ENCODE peak calls at places on chromosomes 7 and 10, in five cellular contexts. One of them, this sample, is unnamed. For H3K4me1, the result is how much of the 10 kb centered on the place peaks cover.

GRCh38 chr10:11045995-11046394 is 28.3 kb downstream of the CELF2 start:
- DNase-seq in SJSA1: no peak
- DNase-seq in H9: no peak
- DNase-seq in foreskin keratinocyte: no peak
- DNase-seq in tibial artery: no peak
- DNase-seq in this sample: no peak

GRCh38 chr10:909831-910230 is 21.7 kb downstream of the LARP4B start:
- DNase-seq in foreskin keratinocyte: no peak
- DNase-seq in SJSA1: peak
- DNase-seq in H9: no peak
- DNase-seq in tibial artery: no peak
- DNase-seq in this sample: no peak

GRCh38 chr7:77454802-77455201 is 38.7 kb upstream of the GSAP start:
- DNase-seq in tibial artery: no peak
- DNase-seq in SJSA1: no peak
- DNase-seq in H9: no peak
- DNase-seq in foreskin keratinocyte: no peak
- DNase-seq in this sample: no peak

GRCh38 chr10:101851411-101852116 is 8.0 kb upstream of the KCNIP2 start:
- DNase-seq in foreskin keratinocyte: no peak
- DNase-seq in SJSA1: no peak
- DNase-seq in H9: no peak
- DNase-seq in tibial artery: no peak
- DNase-seq in this sample: no peak

GRCh38 chr7:23490357-23491131 is 20.3 kb upstream of the IGF2BP3 start:
- DNase-seq in tibial artery: peak
- DNase-seq in SJSA1: peak
- DNase-seq in foreskin keratinocyte: no peak
- DNase-seq in H9: no peak
- DNase-seq in this sample: peak

GRCh38 chr10:68756246-68756645 is 35.2 kb downstream of the CCAR1 start:
- DNase-seq in tibial artery: no peak
- DNase-seq in SJSA1: no peak
- DNase-seq in H9: no peak
- DNase-seq in foreskin keratinocyte: no peak
- DNase-seq in this sample: no peak

GRCh38 chr10:48365668-48366067 is 59.2 kb downstream of the MAPK8 start:
- DNase-seq in tibial artery: no peak
- DNase-seq in H9: no peak
- DNase-seq in SJSA1: no peak
- DNase-seq in foreskin keratinocyte: no peak
- DNase-seq in this sample: no peak

GRCh38 chr10:13893926-13894325 is 307.2 kb downstream of the PRPF18 start:
- DNase-seq in tibial artery: no peak
- DNase-seq in SJSA1: no peak
- DNase-seq in foreskin keratinocyte: no peak
- DNase-seq in H9: no peak
- DNase-seq in this sample: no peak

GRCh38 chr10:132413226-132414205 is 16.5 kb downstream of the PWWP2B start:
- DNase-seq in H9: no peak
- DNase-seq in SJSA1: no peak
- DNase-seq in foreskin keratinocyte: no peak
- DNase-seq in tibial artery: no peak
- DNase-seq in this sample: no peak

GRCh38 chr7:42175834-42176745 is 60.9 kb downstream of the GLI3 start:
- DNase-seq in SJSA1: no peak
- DNase-seq in foreskin keratinocyte: no peak
- DNase-seq in H9: no peak
- DNase-seq in tibial artery: no peak
- DNase-seq in this sample: no peak

GRCh38 chr7:29337628-29338116 is 143.1 kb downstream of the CHN2 start:
- DNase-seq in tibial artery: no peak
- DNase-seq in foreskin keratinocyte: no peak
- DNase-seq in SJSA1: no peak
- DNase-seq in H9: no peak
- DNase-seq in this sample: no peak

GRCh38 chr10:128629111-128630096 is 503.2 kb upstream of the MKI67 start:
- DNase-seq in foreskin keratinocyte: peak
- DNase-seq in SJSA1: no peak
- DNase-seq in tibial artery: no peak
- DNase-seq in H9: no peak
- DNase-seq in this sample: no peak

GRCh38 chr10:124701435-124701834 is 42.7 kb downstream of the FAM53B start:
- DNase-seq in H9: no peak
- DNase-seq in SJSA1: no peak
- DNase-seq in foreskin keratinocyte: no peak
- DNase-seq in tibial artery: peak
- DNase-seq in this sample: no peak

GRCh38 chr7:115066050-115066449 is 144.2 kb downstream of the MDFIC start:
- DNase-seq in foreskin keratinocyte: no peak
- DNase-seq in H9: no peak
- DNase-seq in SJSA1: no peak
- DNase-seq in tibial artery: no peak
- DNase-seq in this sample: no peak

GRCh38 chr10:4069491-4069890 is 284.5 kb upstream of the KLF6 start:
- DNase-seq in SJSA1: no peak
- DNase-seq in tibial artery: no peak
- DNase-seq in H9: no peak
- DNase-seq in foreskin keratinocyte: peak
- DNase-seq in this sample: no peak

GRCh38 chr10:121838931-121839330 is 88.9 kb downstream of the ATE1 start:
- DNase-seq in H9: no peak
- DNase-seq in SJSA1: no peak
- DNase-seq in tibial artery: no peak
- DNase-seq in foreskin keratinocyte: no peak
- DNase-seq in this sample: no peak

DNA sequence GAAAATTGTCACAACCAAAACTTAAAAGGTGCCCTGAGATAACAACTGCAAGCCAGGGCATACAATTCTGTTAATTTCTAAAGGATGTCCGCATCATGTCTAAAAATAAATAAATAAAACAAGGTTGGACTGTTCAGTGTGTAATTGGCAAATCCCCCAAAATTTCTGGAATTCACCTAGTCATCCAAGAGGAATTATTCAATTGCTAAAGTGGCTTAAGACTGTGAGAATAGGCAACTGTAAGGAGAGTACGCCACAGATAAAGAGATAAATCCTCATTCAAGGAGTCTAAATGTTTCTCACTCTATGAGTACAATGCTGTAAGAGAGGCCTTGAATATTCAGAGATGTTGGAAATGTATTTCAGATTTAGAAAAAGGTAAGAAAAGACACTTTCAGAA is 37.2 kb downstream of the PIK3AP1 start:
- DNase-seq in H9: no peak
- DNase-seq in foreskin keratinocyte: no peak
- DNase-seq in SJSA1: peak
- DNase-seq in tibial artery: no peak
- DNase-seq in this sample: no peak
- H3K4me1 ChIP-seq in H9: under half
- H3K4me1 ChIP-seq in foreskin keratinocyte: under half
- H3K4me1 ChIP-seq in SJSA1: under half
- H3K4me1 ChIP-seq in tibial artery: under half
- H3K4me1 ChIP-seq in this sample: half or more

GRCh38 chr10:35426657-35427056 is 90.3 kb downstream of the CCNY start:
- DNase-seq in H9: no peak
- DNase-seq in SJSA1: no peak
- DNase-seq in tibial artery: no peak
- DNase-seq in foreskin keratinocyte: no peak
- DNase-seq in this sample: no peak
- H3K4me1 ChIP-seq in H9: under half
- H3K4me1 ChIP-seq in SJSA1: half or more
- H3K4me1 ChIP-seq in tibial artery: under half
- H3K4me1 ChIP-seq in foreskin keratinocyte: under half
- H3K4me1 ChIP-seq in this sample: under half

GRCh38 chr7:55554055-55554454 is 18.2 kb downstream of the VOPP1 start:
- DNase-seq in H9: no peak
- DNase-seq in SJSA1: no peak
- DNase-seq in tibial artery: no peak
- DNase-seq in foreskin keratinocyte: no peak
- DNase-seq in this sample: no peak

GRCh38 chr7:55550838-55551537 is 21.3 kb downstream of the VOPP1 start:
- DNase-seq in H9: no peak
- DNase-seq in tibial artery: no peak
- DNase-seq in foreskin keratinocyte: no peak
- DNase-seq in SJSA1: no peak
- DNase-seq in this sample: no peak

GRCh38 chr7:55552320-55553086 is 19.8 kb downstream of the VOPP1 start:
- DNase-seq in tibial artery: peak
- DNase-seq in SJSA1: no peak
- DNase-seq in H9: no peak
- DNase-seq in foreskin keratinocyte: peak
- DNase-seq in this sample: no peak

GRCh38 chr7:55555160-55555559 is 17.1 kb downstream of the VOPP1 start:
- DNase-seq in H9: peak
- DNase-seq in tibial artery: no peak
- DNase-seq in foreskin keratinocyte: no peak
- DNase-seq in SJSA1: no peak
- DNase-seq in this sample: no peak

GRCh38 chr7:55553087-55553345 is 19.3 kb downstream of the VOPP1 start:
- DNase-seq in H9: no peak
- DNase-seq in SJSA1: no peak
- DNase-seq in tibial artery: no peak
- DNase-seq in foreskin keratinocyte: no peak
- DNase-seq in this sample: no peak
- H3K4me1 ChIP-seq in H9: under half
- H3K4me1 ChIP-seq in SJSA1: under half
- H3K4me1 ChIP-seq in tibial artery: under half
- H3K4me1 ChIP-seq in foreskin keratinocyte: under half
- H3K4me1 ChIP-seq in this sample: half or more

GRCh38 chr10:73406863-73407262 is 7.0 kb downstream of the ANXA7 start:
- DNase-seq in tibial artery: no peak
- DNase-seq in H9: no peak
- DNase-seq in foreskin keratinocyte: no peak
- DNase-seq in SJSA1: no peak
- DNase-seq in this sample: no peak
- H3K4me1 ChIP-seq in tibial artery: under half
- H3K4me1 ChIP-seq in H9: under half
- H3K4me1 ChIP-seq in foreskin keratinocyte: under half
- H3K4me1 ChIP-seq in SJSA1: under half
- H3K4me1 ChIP-seq in this sample: under half

DNA sequence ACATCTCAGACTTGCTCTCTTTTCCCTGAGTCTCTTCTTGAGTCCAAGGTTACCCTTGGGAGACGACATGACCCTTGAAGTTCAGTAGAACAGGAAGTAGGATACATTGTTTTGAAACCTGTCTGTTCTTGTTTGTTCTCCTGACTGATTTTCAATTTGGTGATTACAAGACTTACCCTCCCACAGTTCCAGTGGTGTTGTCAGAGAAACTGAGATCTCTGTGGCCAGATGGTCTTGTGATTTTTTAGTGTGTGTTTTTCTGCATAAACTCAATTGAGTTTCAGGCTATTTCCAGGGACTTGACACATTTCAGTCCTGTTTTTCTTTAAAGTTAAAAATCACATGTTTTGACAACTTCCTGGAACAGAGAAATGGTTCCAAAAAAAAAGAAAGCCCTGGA is 22.3 kb downstream of the PIK3CG start:
- DNase-seq in H9: no peak
- DNase-seq in tibial artery: no peak
- DNase-seq in SJSA1: no peak
- DNase-seq in foreskin keratinocyte: no peak
- DNase-seq in this sample: no peak
- H3K4me1 ChIP-seq in H9: under half
- H3K4me1 ChIP-seq in tibial artery: under half
- H3K4me1 ChIP-seq in SJSA1: under half
- H3K4me1 ChIP-seq in foreskin keratinocyte: under half
- H3K4me1 ChIP-seq in this sample: half or more

GRCh38 chr10:74586088-74586585 is 240.3 kb upstream of the KAT6B start:
- DNase-seq in tibial artery: no peak
- DNase-seq in SJSA1: no peak
- DNase-seq in foreskin keratinocyte: no peak
- DNase-seq in H9: no peak
- DNase-seq in this sample: peak

GRCh38 chr10:74585231-74586087 is 240.9 kb upstream of the KAT6B start:
- DNase-seq in tibial artery: no peak
- DNase-seq in foreskin keratinocyte: no peak
- DNase-seq in H9: no peak
- DNase-seq in SJSA1: peak
- DNase-seq in this sample: peak

GRCh38 chr10:74589226-74589673 is 237.2 kb upstream of the KAT6B start:
- DNase-seq in tibial artery: peak
- DNase-seq in SJSA1: peak
- DNase-seq in foreskin keratinocyte: peak
- DNase-seq in H9: no peak
- DNase-seq in this sample: peak

DNA sequence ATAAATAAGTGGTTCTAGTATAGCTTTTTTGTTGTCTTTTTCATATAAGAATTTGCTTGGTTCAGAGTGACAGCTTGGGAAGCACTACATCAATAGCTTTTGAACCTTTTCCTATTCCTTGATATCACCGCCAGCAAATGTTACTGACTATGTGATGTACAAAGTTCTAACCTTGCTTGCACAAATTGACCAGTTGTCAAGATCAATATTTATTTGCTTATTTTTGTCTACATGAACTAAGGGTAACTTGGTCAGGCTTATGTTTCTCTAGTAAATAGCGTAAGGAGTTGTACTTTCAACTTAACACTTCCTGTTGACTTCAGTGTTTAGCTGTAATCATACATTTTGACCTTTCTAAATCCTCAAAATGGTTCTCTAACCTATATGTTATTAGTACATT is 239.3 kb upstream of the KAT6B start:
- DNase-seq in SJSA1: no peak
- DNase-seq in H9: no peak
- DNase-seq in foreskin keratinocyte: no peak
- DNase-seq in tibial artery: no peak
- DNase-seq in this sample: no peak
- H3K4me1 ChIP-seq in SJSA1: under half
- H3K4me1 ChIP-seq in H9: under half
- H3K4me1 ChIP-seq in foreskin keratinocyte: under half
- H3K4me1 ChIP-seq in tibial artery: under half
- H3K4me1 ChIP-seq in this sample: under half

DNA sequence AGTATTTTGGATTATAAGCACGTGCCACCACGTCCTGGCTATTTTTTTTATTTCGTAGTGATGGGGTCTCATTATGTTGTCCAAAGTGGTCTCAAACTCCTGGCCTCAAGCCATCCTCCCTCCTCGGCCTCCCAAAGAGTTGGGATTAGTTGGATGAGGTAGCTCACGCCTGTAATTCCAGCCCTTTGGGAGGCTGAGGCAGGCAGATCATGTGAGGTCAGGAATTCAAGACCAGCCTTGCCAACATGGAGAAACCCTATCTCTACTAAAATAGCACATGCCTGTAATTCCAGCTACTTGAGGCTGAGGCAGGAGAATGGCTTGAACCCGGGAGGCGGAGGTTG is 21.8 kb upstream of the YWHAG start:
- DNase-seq in foreskin keratinocyte: no peak
- DNase-seq in SJSA1: no peak
- DNase-seq in tibial artery: no peak
- DNase-seq in H9: no peak
- DNase-seq in this sample: no peak
- H3K4me1 ChIP-seq in foreskin keratinocyte: under half
- H3K4me1 ChIP-seq in SJSA1: under half
- H3K4me1 ChIP-seq in tibial artery: under half
- H3K4me1 ChIP-seq in H9: under half
- H3K4me1 ChIP-seq in this sample: under half

DNA sequence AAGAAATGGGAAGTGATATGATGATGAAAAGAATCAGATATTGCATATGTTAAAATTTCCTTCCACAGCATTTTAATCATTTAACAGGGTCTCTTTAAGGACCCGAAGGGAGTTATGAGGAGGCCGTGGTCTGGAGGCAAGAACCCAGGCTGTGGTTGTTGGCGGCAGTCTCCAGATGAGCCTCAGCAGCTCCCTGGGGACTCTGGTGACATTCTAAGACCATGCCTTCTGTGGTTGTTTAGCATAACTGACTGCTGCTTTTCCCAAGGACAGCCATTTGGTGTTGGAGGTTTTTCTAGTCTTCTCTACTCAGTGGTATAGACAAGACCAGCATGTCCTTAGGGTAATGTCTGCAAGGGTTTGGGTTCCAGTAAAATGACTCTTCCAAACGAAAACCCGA is 182.9 kb downstream of the TAX1BP1 start:
- DNase-seq in SJSA1: no peak
- DNase-seq in tibial artery: no peak
- DNase-seq in H9: no peak
- DNase-seq in foreskin keratinocyte: no peak
- DNase-seq in this sample: peak
- H3K4me1 ChIP-seq in SJSA1: under half
- H3K4me1 ChIP-seq in tibial artery: under half
- H3K4me1 ChIP-seq in H9: under half
- H3K4me1 ChIP-seq in foreskin keratinocyte: under half
- H3K4me1 ChIP-seq in this sample: half or more

This sample was measured in OCI-LY7.